ENCODE peak calls at places on chromosomes 12 and 14, in nine cellular contexts. D is transverse colon; Q is HTR-8/SVneo; O is activated naive CD4-positive, alpha-beta T cell treated with Interleukin-2 at 50 U/mL for 16 hours; Y is stimulated activated CD8-positive, alpha-beta memory T cell treated with anti-CD3 and anti-CD28 coated beads, Interleukin-12 subunit alpha, Interleukin-12 subunit beta, amount 100 ng/mL, for 1 hour; J is memory B cell; K is NCI-H1092 treated with DMSO at 0.1 percent for 48 hours; C is adipocyte; V is nucleus accumbens. M is an unnamed sample.
A peak's percentile ranks its signal among the peaks of the same experiment; 100 is the strongest.

GRCh38 chr12:59699408-59700144 is 103.7 kb downstream of the SLC16A7 start:
- DNase-seq in O (no peak), Q (no peak), J (no peak), D (no peak), C (peak; percentile 92), V (no peak), Y (no peak), K (no peak), M (no peak)

GRCh38 chr14:94179244-94179643 is 5.1 kb downstream of the PPP4R4 start:
- DNase-seq in Y (no peak), C (no peak), Q (no peak), J (no peak), V (no peak), O (no peak), K (no peak), D (no peak), M (no peak)

GRCh38 chr12:120886194-120887018 is 17.8 kb downstream of the SPPL3 start:
- DNase-seq in V (no peak), Y (no peak), O (no peak), Q (no peak), K (no peak), J (no peak), D (no peak), C (no peak), M (no peak)

GRCh38 chr12:114408415-114408814 is 2.5 kb upstream of the TBX5 start:
- DNase-seq in C (no peak), J (no peak), V (no peak), K (no peak), Q (no peak), D (no peak), Y (no peak), O (no peak), M (no peak)

GRCh38 chr12:108846320-108846719 is 11.1 kb downstream of the SSH1 start:
- DNase-seq in V (no peak), D (no peak), C (no peak), Y (no peak), K (peak; percentile 33), Q (no peak), J (no peak), O (no peak), M (no peak)

GRCh38 chr12:127169321-127170270 is 1097.4 kb upstream of the TMEM132C start:
- DNase-seq in V (no peak), Q (no peak), O (no peak), D (no peak), Y (no peak), C (no peak), J (no peak), K (no peak), M (no peak)

GRCh38 chr12:49503674-49504180 is 35.1 kb upstream of the KCNH3 start:
- DNase-seq in K (no peak), O (no peak), Q (peak; percentile 52), J (no peak), Y (no peak), V (no peak), C (peak; percentile 17), D (peak; percentile 55), M (no peak)

GRCh38 chr14:91272341-91273272 is 28.1 kb upstream of the GPR68 start:
- DNase-seq in D (no peak), Y (no peak), J (no peak), K (peak; percentile 37), Q (no peak), O (no peak), C (no peak), V (no peak), M (no peak)

GRCh38 chr12:1993871-1994371 is 10.3 kb downstream of the DCP1B start:
- DNase-seq in K (no peak), Y (no peak), O (no peak), C (peak; percentile 57), V (no peak), J (no peak), D (peak; percentile 60), Q (no peak), M (peak; percentile 11)

GRCh38 chr14:100893228-100893601 is 10.3 kb downstream of the RTL1 start:
- DNase-seq in D (no peak), V (no peak), Q (no peak), O (no peak), Y (no peak), C (no peak), K (no peak), J (no peak), M (no peak)

M was measured in stimulated activated CD4-positive, alpha-beta T cell treated with anti-CD3 and anti-CD28 coated beads, Interleukin-4, amount 100 ng/mL, for 24 hours.